ENCODE peak calls at places on chromosomes 2 and 18, in eight cellular contexts. H is PC-3, M is cardiac fibroblast, W is fibroblast of lung, P is lower leg skin, E is esophagus squamous epithelium, K is HFF-Myc, F is AG04450. R is an unnamed sample.

GRCh38 chr2:236600892-236601291 is 31.3 kb downstream of the ACKR3 start:
- DNase-seq in H (peak; percentile 52), M (no peak), W (no peak), P (no peak), E (no peak), K (no peak), F (no peak), R (no peak)

GRCh38 chr2:62196278-62196901 is 475 bp downstream of the B3GNT2 start:
- DNase-seq in H (peak; percentile 44), M (no peak), W (no peak), P (peak; percentile 91), E (no peak), K (no peak), F (no peak), R (no peak)

GRCh38 chr2:110741491-110741980 is 9.2 kb downstream of the ACOXL start:
- DNase-seq in H (peak; percentile 97), M (no peak), W (no peak), P (no peak), E (no peak), K (no peak), F (no peak), R (no peak)

GRCh38 chr2:108583903-108584520 is 49.7 kb downstream of the LIMS1 start:
- DNase-seq in H (peak; percentile 88), M (peak; percentile 91), W (peak; percentile 88), P (no peak), E (no peak), K (peak; percentile 63), F (no peak), R (peak; percentile 91)

GRCh38 chr2:197705912-197706838 is 1.0 kb downstream of the MARS2 start:
- DNase-seq in H (peak; percentile 17), M (peak; percentile 21), W (peak; percentile 21), P (no peak), E (no peak), K (no peak), F (no peak), R (no peak)

GRCh38 chr2:172273910-172274571 is 153.3 kb upstream of the ITGA6 start:
- DNase-seq in H (no peak), M (no peak), W (no peak), P (no peak), E (no peak), K (no peak), F (no peak), R (no peak)

GRCh38 chr18:24060644-24061043 is 46.1 kb downstream of the TTC39C start:
- DNase-seq in H (no peak), M (peak; percentile 15), W (peak; percentile 80), P (no peak), E (no peak), K (no peak), F (no peak), R (peak; percentile 29)

GRCh38 chr2:69022548-69022947 is 9.6 kb downstream of the ANTXR1 start:
- DNase-seq in H (peak; percentile 85), M (peak; percentile 68), W (no peak), P (no peak), E (no peak), K (no peak), F (no peak), R (no peak)

GRCh38 chr2:99624682-99625081 is 134.9 kb upstream of the REV1 start:
- DNase-seq in H (no peak), M (no peak), W (no peak), P (no peak), E (no peak), K (no peak), F (no peak), R (no peak)

GRCh38 chr2:42865884-42866861 is 73.8 kb upstream of the HAAO start:
- DNase-seq in H (no peak), M (no peak), W (no peak), P (peak; percentile 89), E (no peak), K (no peak), F (no peak), R (no peak)

DNA sequence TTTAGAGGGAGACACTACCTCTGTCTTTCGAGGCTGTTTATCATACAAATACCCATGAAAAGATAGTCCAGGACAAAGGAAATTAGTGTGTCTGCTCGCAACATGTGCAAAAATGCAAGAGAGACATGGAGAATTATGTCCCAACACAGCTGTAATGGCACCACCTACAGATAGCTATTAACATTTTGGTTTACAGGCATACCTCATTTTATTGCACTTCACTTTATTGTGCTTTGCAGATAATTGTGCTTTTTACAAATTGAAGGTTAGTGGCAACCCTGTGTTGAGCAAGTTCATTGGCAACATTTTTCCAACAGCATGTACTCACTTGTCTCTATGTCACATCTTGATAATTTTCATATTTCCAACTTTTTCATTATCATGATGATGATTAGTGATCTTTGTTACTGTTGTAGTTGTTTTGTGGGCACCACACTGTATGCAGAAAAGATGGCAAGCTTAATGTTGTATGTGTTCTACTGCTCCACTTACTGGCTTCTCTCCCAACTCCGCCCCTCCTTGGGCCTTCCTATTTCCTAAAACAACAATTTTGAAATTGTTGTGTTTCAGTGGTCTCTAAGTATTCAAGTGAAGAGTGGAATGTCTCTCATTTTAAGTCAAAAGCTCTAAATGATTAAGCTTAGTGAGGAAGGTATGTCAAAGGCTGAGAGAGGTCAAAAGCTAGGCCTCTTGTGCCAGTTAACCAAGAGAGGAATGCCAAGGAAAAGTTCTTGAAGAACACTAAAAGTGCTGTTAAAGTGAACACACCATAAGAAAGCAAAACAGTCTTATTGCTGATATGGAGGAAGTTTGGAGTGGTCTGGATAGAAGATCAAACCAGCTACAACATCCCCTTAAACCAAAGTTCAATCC is 52.0 kb downstream of the ANKRD12 start:
- DNase-seq in H (no peak), M (no peak), W (no peak), P (no peak), E (no peak), K (no peak), F (no peak), R (no peak)
- TF ChIP-seq CTCF in H (no peak), M (no peak), W (no peak), P (no peak), E (no peak), K (no peak), F (no peak), R (no peak)

GRCh38 chr2:47046271-47046670 is 108.8 kb downstream of the STPG4 start:
- DNase-seq in H (no peak), M (peak; percentile 22), W (no peak), P (no peak), E (no peak), K (no peak), F (no peak), R (peak; percentile 29)

GRCh38 chr2:47041065-47041464 is 114.0 kb downstream of the STPG4 start:
- DNase-seq in H (no peak), M (no peak), W (no peak), P (no peak), E (no peak), K (no peak), F (no peak), R (no peak)

GRCh38 chr2:47041891-47042684 is 113.0 kb downstream of the STPG4 start:
- DNase-seq in H (no peak), M (peak; percentile 47), W (no peak), P (no peak), E (no peak), K (no peak), F (no peak), R (no peak)

GRCh38 chr2:47043142-47043890 is 111.8 kb downstream of the STPG4 start:
- DNase-seq in H (peak; percentile 98), M (peak; percentile 96), W (peak; percentile 92), P (peak; percentile 92), E (no peak), K (peak; percentile 93), F (peak; percentile 85), R (peak; percentile 91)

GRCh38 chr2:47043891-47044239 is 111.2 kb downstream of the STPG4 start:
- DNase-seq in H (peak; percentile 45), M (no peak), W (no peak), P (no peak), E (no peak), K (no peak), F (no peak), R (no peak)
- H3K4me3 ChIP-seq in H (no peak overlapping the region), M (no peak overlapping the region), W (no peak overlapping the region), P (no peak overlapping the region), E (no peak overlapping the region), K (no peak overlapping the region), F (no peak overlapping the region), R (no peak overlapping the region)

DNA sequence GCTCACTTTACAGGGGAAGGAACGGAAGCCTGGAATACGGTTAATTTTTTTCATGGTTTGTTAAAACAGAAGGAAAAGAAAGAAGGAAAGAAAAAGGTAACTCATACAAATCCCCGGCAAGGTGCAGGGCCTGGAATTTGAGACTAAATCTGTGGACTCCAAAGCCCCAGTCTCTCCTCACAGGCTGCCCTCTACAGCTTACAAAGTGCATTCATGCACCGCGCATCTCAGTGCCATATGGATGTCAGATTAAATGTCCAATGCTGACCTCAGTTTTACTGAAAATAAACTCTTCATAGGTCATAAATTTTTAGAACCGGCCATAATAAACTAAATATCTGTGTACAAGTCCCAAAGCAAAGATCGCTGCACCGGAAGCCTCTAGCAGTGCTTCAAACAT is 17.8 kb downstream of the ST6GAL2 start:
- DNase-seq in H (no peak), M (no peak), W (no peak), P (peak; percentile 3), E (no peak), K (no peak), F (no peak), R (no peak)
- TF ChIP-seq CTCF in H (peak; percentile 23), M (no peak), W (no peak), P (no peak), E (no peak), K (peak; percentile 37), F (peak; percentile 19), R (peak; percentile 19)

GRCh38 chr2:231626449-231626848 is 33.8 kb downstream of the TEX44 start:
- DNase-seq in H (peak; percentile 11), M (no peak), W (no peak), P (no peak), E (no peak), K (no peak), F (no peak), R (no peak)

GRCh38 chr2:231632559-231633142 is 40.0 kb downstream of the TEX44 start:
- DNase-seq in H (no peak), M (peak; percentile 59), W (peak; percentile 96), P (no peak), E (no peak), K (no peak), F (peak; percentile 77), R (peak; percentile 76)

GRCh38 chr2:231633259-231633976 is 40.8 kb downstream of the TEX44 start:
- DNase-seq in H (no peak), M (no peak), W (no peak), P (no peak), E (no peak), K (no peak), F (no peak), R (no peak)

GRCh38 chr2:231622963-231623362 is 30.3 kb downstream of the TEX44 start:
- DNase-seq in H (peak; percentile 23), M (no peak), W (no peak), P (no peak), E (no peak), K (no peak), F (no peak), R (no peak)

GRCh38 chr2:231627384-231628156 is 34.9 kb downstream of the TEX44 start:
- DNase-seq in H (no peak), M (peak; percentile 51), W (no peak), P (no peak), E (no peak), K (no peak), F (no peak), R (peak; percentile 66)
- H3K4me3 ChIP-seq in H (no peak overlapping the region), M (no peak overlapping the region), W (no peak overlapping the region), P (no peak overlapping the region), E (no peak overlapping the region), K (no peak overlapping the region), F (no peak overlapping the region), R (no peak overlapping the region)

GRCh38 chr2:180655842-180656454 is 324.5 kb upstream of the UBE2E3 start:
- DNase-seq in H (no peak), M (no peak), W (no peak), P (no peak), E (no peak), K (no peak), F (no peak), R (no peak)
- TF ChIP-seq CTCF in H (peak; percentile 20), M (peak; percentile 43), W (no peak), P (no peak), E (peak; percentile 17), K (peak; percentile 22), F (peak; percentile 18), R (peak; percentile 43)